ENCODE peak calls at places on chromosomes 2 and 18, in five cellular contexts. S, Q, U, D and W are unnamed samples.

GRCh38 chr2:71348302-71348701 is 16.7 kb downstream of the ZNF638 start:
- DNase-seq in S (no peak), Q (peak), U (no peak), D (no peak), W (no peak)

GRCh38 chr2:27212626-27213471 is 781 bp upstream of the SLC5A6 start:
- DNase-seq in S (no peak), Q (peak), U (no peak), D (no peak), W (no peak)

GRCh38 chr2:38626326-38627031 is 23.8 kb upstream of the HNRNPLL start:
- DNase-seq in S (no peak), Q (no peak), U (no peak), D (no peak), W (no peak)

GRCh38 chr2:26640331-26640745 is 828 bp downstream of the CIB4 start:
- DNase-seq in S (no peak), Q (peak), U (no peak), D (no peak), W (no peak)

GRCh38 chr2:169775765-169776482 is 22.7 kb upstream of the SSB start:
- DNase-seq in S (no peak), Q (peak), U (no peak), D (no peak), W (no peak)

GRCh38 chr2:109648041-109648527 is 33.9 kb downstream of the SOWAHC start:
- DNase-seq in S (no peak), Q (peak), U (no peak), D (no peak), W (no peak)

GRCh38 chr2:201233192-201234166 is 26.9 kb upstream of the CASP8 start:
- DNase-seq in S (peak), Q (peak), U (peak), D (no peak), W (no peak)

GRCh38 chr2:44269831-44270230 is 5.4 kb upstream of the SLC3A1 start:
- DNase-seq in S (no peak), Q (no peak), U (no peak), D (no peak), W (no peak)

GRCh38 chr2:23270810-23271209 is 114.2 kb upstream of the KLHL29 start:
- DNase-seq in S (no peak), Q (no peak), U (no peak), D (no peak), W (no peak)

GRCh38 chr2:162072976-162073775 is 839 bp downstream of the DPP4 start:
- DNase-seq in S (peak), Q (peak), U (peak), D (no peak), W (no peak)

GRCh38 chr2:213227458-213227857 is 56.8 kb upstream of the SPAG16 start:
- DNase-seq in S (no peak), Q (no peak), U (no peak), D (no peak), W (no peak)

GRCh38 chr18:30888344-30888743 is 154.2 kb downstream of the DSC3 start:
- DNase-seq in S (no peak), Q (no peak), U (no peak), D (no peak), W (no peak)

GRCh38 chr2:84901593-84902120 is 3.8 kb upstream of the TMSB10 start:
- DNase-seq in S (no peak), Q (peak), U (no peak), D (no peak), W (no peak)

GRCh38 chr2:190860985-190861721 is 19.5 kb upstream of the GLS start:
- DNase-seq in S (no peak), Q (peak), U (no peak), D (no peak), W (no peak)

GRCh38 chr2:182318466-182319309 is 108.1 kb downstream of the PDE1A start:
- DNase-seq in S (no peak), Q (peak), U (no peak), D (no peak), W (no peak)

GRCh38 chr2:179165356-179166000 is 99.2 kb downstream of the SESTD1 start:
- DNase-seq in S (no peak), Q (peak), U (no peak), D (no peak), W (no peak)

GRCh38 chr18:23529597-23529996 is 26.3 kb downstream of the RMC1 start:
- DNase-seq in S (no peak), Q (peak), U (no peak), D (no peak), W (no peak)

GRCh38 chr2:227340106-227340505 is 15.1 kb downstream of the MFF start:
- DNase-seq in S (no peak), Q (no peak), U (no peak), D (no peak), W (no peak)